ENCODE peak calls at places on chromosomes 2 and 18, in five cellular contexts. E is H9, N is H1, M is IMR-90, W is neuronal stem cell. K is an unnamed sample.
A peak's percentile ranks its signal among the peaks of the same experiment; 100 is the strongest.

GRCh38 chr2:239146011-239146641 is 254.7 kb downstream of the HDAC4 start:
- DNase-seq in M (no peak), W (no peak), N (no peak), E (no peak), K (no peak)

GRCh38 chr2:48527211-48527880 is 2.6 kb upstream of the STON1 start:
- DNase-seq in M (peak; percentile 58), E (no peak), N (no peak), W (no peak), K (no peak)

GRCh38 chr2:9738062-9738717 is 105.1 kb upstream of the TAF1B start:
- DNase-seq in M (no peak), E (no peak), W (no peak), N (no peak), K (no peak)

GRCh38 chr2:25805987-25806386 is 72.3 kb downstream of the ASXL2 start:
- DNase-seq in M (no peak), N (no peak), W (no peak), E (no peak), K (no peak)

GRCh38 chr18:44497294-44497693 is 183.4 kb upstream of the SETBP1 start:
- DNase-seq in N (no peak), E (no peak), M (no peak), W (no peak), K (no peak)

GRCh38 chr2:33791625-33792024 is 192.5 kb upstream of the FAM98A start:
- DNase-seq in E (no peak), W (no peak), M (peak; percentile 73), N (no peak), K (peak; percentile 30)

GRCh38 chr2:53512071-53512841 is 255.3 kb upstream of the CHAC2 start:
- DNase-seq in M (peak; percentile 79), N (no peak), E (no peak), W (no peak), K (peak; percentile 85)

GRCh38 chr2:46528880-46529279 is 49.5 kb downstream of the TMEM247 start:
- DNase-seq in M (no peak), E (no peak), N (no peak), W (no peak), K (no peak)

GRCh38 chr2:88054300-88055048 is 1.1 kb downstream of the KRCC1 start:
- DNase-seq in N (no peak), E (no peak), M (no peak), W (no peak), K (peak; percentile 31)

GRCh38 chr2:45190481-45190880 is 181.2 kb upstream of the SIX2 start:
- DNase-seq in N (no peak), M (peak; percentile 69), E (peak; percentile 63), W (no peak), K (no peak)

GRCh38 chr2:215654177-215654850 is 218.4 kb upstream of the FN1 start:
- DNase-seq in W (no peak), M (peak; percentile 76), N (no peak), E (no peak), K (no peak)

GRCh38 chr18:48589797-48590519 is 51.1 kb downstream of the CTIF start:
- DNase-seq in E (no peak), W (no peak), N (no peak), M (no peak), K (no peak)

GRCh38 chr18:22343613-22344012 is 74.1 kb downstream of the CTAGE1 start:
- DNase-seq in W (no peak), N (no peak), E (no peak), M (no peak), K (no peak)

GRCh38 chr2:192773044-192773443 is 578.3 kb upstream of the TMEFF2 start:
- DNase-seq in E (no peak), N (no peak), M (no peak), W (no peak), K (no peak)

GRCh38 chr2:156319811-156320490 is 12.6 kb downstream of the NR4A2 start:
- DNase-seq in M (peak; percentile 49), W (peak; percentile 27), N (peak; percentile 80), E (peak; percentile 69), K (peak; percentile 20)

GRCh38 chr2:75716406-75716805 is 5.7 kb upstream of the GCFC2 start:
- DNase-seq in N (no peak), E (no peak), M (no peak), W (no peak), K (no peak)

GRCh38 chr18:63683890-63684289 is 18.9 kb upstream of the SERPINB11 start:
- DNase-seq in W (no peak), N (no peak), M (peak; percentile 15), E (no peak), K (peak; percentile 30)

GRCh38 chr2:1020206-1020605 is 69.6 kb downstream of the SNTG2 start:
- DNase-seq in E (no peak), W (no peak), N (no peak), M (no peak), K (no peak)

GRCh38 chr2:190809876-190810525 is 70.6 kb upstream of the GLS start:
- DNase-seq in W (no peak), M (no peak), E (no peak), N (no peak), K (no peak)

GRCh38 chr2:128237081-128237534 is 81.6 kb downstream of the HS6ST1 start:
- DNase-seq in W (no peak), N (no peak), M (peak; percentile 80), E (no peak), K (no peak)

GRCh38 chr18:9366126-9366714 is 31.6 kb downstream of the TWSG1 start:
- DNase-seq in N (peak; percentile 52), E (peak; percentile 82), M (peak; percentile 40), W (peak; percentile 4), K (peak; percentile 66)

GRCh38 chr2:218798767-218799504 is 17.0 kb downstream of the CYP27A1 start:
- DNase-seq in E (no peak), N (no peak), W (no peak), M (peak; percentile 38), K (no peak)

GRCh38 chr18:60950634-60951033 is 382.6 kb upstream of the CDH20 start:
- DNase-seq in E (no peak), N (no peak), M (no peak), W (no peak), K (no peak)

GRCh38 chr2:37454851-37455762 is 110.7 kb downstream of the QPCT start:
- DNase-seq in E (no peak), M (no peak), W (no peak), N (no peak), K (no peak)

GRCh38 chr2:36059684-36060083 is 295.9 kb upstream of the CRIM1 start:
- DNase-seq in W (no peak), N (no peak), E (no peak), M (no peak), K (no peak)

GRCh38 chr2:64932327-64933216 is 56.6 kb upstream of the SLC1A4 start:
- DNase-seq in N (no peak), E (no peak), W (no peak), M (no peak), K (no peak)

GRCh38 chr2:63862802-63863201 is 21.1 kb downstream of the UGP2 start:
- DNase-seq in M (peak; percentile 48), W (no peak), N (no peak), E (no peak), K (peak; percentile 97)

GRCh38 chr2:63858291-63858690 is 16.6 kb downstream of the UGP2 start:
- DNase-seq in N (no peak), E (no peak), M (no peak), W (no peak), K (no peak)

GRCh38 chr2:63865159-63865799 is 23.6 kb downstream of the UGP2 start:
- DNase-seq in E (no peak), N (no peak), W (no peak), M (peak; percentile 60), K (no peak)

GRCh38 chr2:63863707-63864106 is 22.0 kb downstream of the UGP2 start:
- DNase-seq in N (no peak), M (no peak), E (no peak), W (no peak), K (no peak)

DNA sequence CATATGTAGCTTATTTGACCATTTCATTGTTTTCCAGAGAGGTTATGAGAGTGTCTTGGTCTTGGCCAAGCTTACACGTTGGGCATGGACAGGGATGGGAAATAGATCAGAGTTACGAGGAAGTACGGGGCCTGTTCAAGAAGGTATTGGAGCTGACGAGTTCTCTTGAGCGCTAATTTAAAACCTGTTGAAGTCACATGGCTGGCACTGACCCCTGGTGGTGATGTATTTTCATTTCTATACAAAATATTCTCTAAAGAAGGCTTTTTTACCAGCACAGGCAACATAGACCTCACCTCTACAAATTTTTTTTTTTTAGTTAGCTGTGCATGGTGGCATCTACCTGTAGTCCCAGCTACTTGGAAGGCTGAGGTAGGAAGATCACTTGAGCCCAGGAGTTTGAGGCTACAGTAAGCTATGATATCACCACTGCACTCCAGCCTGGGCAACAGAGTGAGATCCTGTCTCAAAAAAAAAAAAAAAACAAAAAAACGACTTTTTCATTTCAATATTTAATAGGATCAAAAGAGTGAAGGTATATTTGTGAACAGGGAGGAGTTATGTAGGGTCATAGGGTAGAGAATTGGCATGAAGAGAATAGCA is 19.6 kb downstream of the UGP2 start:
- DNase-seq in W (no peak), M (peak; percentile 58), N (no peak), E (no peak), K (peak; percentile 86)
- H3K27ac ChIP-seq in W (no peak overlapping the region), M (no peak overlapping the region), N (no peak overlapping the region), E (no peak overlapping the region), K (no peak overlapping the region)

GRCh38 chr2:236644067-236644466 is 74.4 kb downstream of the ACKR3 start:
- DNase-seq in E (no peak), N (no peak), W (no peak), M (no peak), K (no peak)
- H3K9me3 ChIP-seq in E (no peaks in the 10 kb centered on the region), N (no peaks in the 10 kb centered on the region), W (peaks cover 37% of the 10 kb centered on the region), M (peaks cover 12% of the 10 kb centered on the region), K (peaks cover 14% of the 10 kb centered on the region)

DNA sequence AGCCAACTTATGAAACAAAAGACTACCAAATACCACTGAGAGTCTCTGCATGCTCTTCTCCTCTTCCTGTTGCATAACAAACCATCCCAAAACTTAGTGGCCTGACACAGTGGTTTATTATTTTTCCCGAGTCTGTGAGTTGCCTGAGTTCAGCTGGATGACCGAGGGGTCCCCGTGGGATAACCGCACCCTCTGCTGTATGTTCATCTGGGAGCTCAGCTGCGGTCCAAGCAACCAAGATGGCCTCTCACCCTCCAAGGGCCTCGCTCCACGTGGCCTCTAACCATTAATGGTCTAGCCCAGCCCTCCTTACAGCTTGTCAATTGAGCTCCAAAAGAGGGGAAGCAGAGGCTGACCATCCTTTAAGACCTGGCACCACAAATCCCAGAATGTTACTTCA is 17.1 kb downstream of the ITM2C start:
- DNase-seq in M (no peak), W (no peak), E (peak; percentile 28), N (no peak), K (no peak)
- H3K23ac ChIP-seq in M (no peak overlapping the region), W (no peak overlapping the region), E (no peak overlapping the region), N (no peak overlapping the region), K (no peak overlapping the region)

DNA sequence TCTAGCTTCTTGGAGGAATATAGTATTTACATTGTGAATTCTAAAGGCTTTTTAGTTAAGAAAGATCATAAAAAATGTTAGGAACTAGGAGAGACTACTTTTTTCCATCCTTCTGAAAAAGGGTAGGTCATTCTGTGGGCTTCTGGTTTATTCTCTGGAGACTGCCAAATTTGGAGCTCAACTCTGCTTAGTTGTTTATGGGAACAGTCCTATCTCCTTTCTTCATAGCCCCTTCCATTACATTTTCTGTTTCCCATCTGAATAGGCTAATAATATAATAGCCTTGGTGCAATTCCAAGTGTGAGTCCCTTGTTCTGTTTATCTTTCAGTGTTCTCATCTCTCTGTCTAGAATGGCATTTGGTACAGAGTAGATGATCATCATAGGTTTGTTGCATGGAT is 15.6 kb downstream of the LAMA3 start:
- DNase-seq in N (no peak), M (no peak), E (no peak), W (no peak), K (no peak)
- H3K27ac ChIP-seq in N (no peak overlapping the region), M (no peak overlapping the region), E (no peak overlapping the region), W (no peak overlapping the region), K (no peak overlapping the region)

GRCh38 chr2:67544286-67544685 is 147.2 kb downstream of the ETAA1 start:
- DNase-seq in E (no peak), N (no peak), M (no peak), W (no peak), K (no peak)
- H3K9me3 ChIP-seq in E (no peaks in the 10 kb centered on the region), N (peaks cover 9% of the 10 kb centered on the region), M (peaks cover 1% of the 10 kb centered on the region), W (no peaks in the 10 kb centered on the region), K (peaks cover 8% of the 10 kb centered on the region)

GRCh38 chr2:235504459-235505200 is 10.8 kb downstream of the AGAP1 start:
- DNase-seq in E (no peak), M (no peak), W (no peak), N (no peak), K (no peak)
- H3K23ac ChIP-seq in E (no peak overlapping the region), M (peak overlapping the region; percentile 16), W (no peak overlapping the region), N (no peak overlapping the region), K (no peak overlapping the region)